ENCODE peak calls at places on chromosomes 16 and 17, in seven cellular contexts. One of them, this sample, is unnamed.

GRCh38 chr17:53996131-53996530 is 173.4 kb downstream of the KIF2B start:
- DNase-seq in cerebellar cortex: no peak
- DNase-seq in left colon: no peak
- DNase-seq in T-helper 17 cell: no peak
- DNase-seq in Calu3: no peak
- DNase-seq in sigmoid colon: no peak
- DNase-seq in stimulated activated CD4-positive, alpha-beta T cell treated with anti-CD3 and anti-CD28 coated beads, Interleukin-2, amount 100 ng/mL, for 48 hours: no peak
- DNase-seq in this sample: no peak

GRCh38 chr16:57781741-57782606 is 20.3 kb downstream of the KIFC3 start:
- DNase-seq in stimulated activated CD4-positive, alpha-beta T cell treated with anti-CD3 and anti-CD28 coated beads, Interleukin-2, amount 100 ng/mL, for 48 hours: no peak
- DNase-seq in sigmoid colon: no peak
- DNase-seq in T-helper 17 cell: no peak
- DNase-seq in Calu3: no peak
- DNase-seq in cerebellar cortex: no peak
- DNase-seq in left colon: no peak
- DNase-seq in this sample: no peak

GRCh38 chr17:72376486-72377345 is 255.9 kb downstream of the SOX9 start:
- DNase-seq in stimulated activated CD4-positive, alpha-beta T cell treated with anti-CD3 and anti-CD28 coated beads, Interleukin-2, amount 100 ng/mL, for 48 hours: no peak
- DNase-seq in T-helper 17 cell: no peak
- DNase-seq in sigmoid colon: no peak
- DNase-seq in cerebellar cortex: no peak
- DNase-seq in left colon: no peak
- DNase-seq in Calu3: no peak
- DNase-seq in this sample: no peak

GRCh38 chr17:65594585-65594940 is 33.1 kb upstream of the AXIN2 start:
- DNase-seq in stimulated activated CD4-positive, alpha-beta T cell treated with anti-CD3 and anti-CD28 coated beads, Interleukin-2, amount 100 ng/mL, for 48 hours: no peak
- DNase-seq in T-helper 17 cell: no peak
- DNase-seq in Calu3: no peak
- DNase-seq in cerebellar cortex: no peak
- DNase-seq in sigmoid colon: no peak
- DNase-seq in left colon: no peak
- DNase-seq in this sample: no peak

GRCh38 chr17:38885044-38885727 is 15.3 kb downstream of the LASP1 start:
- DNase-seq in cerebellar cortex: no peak
- DNase-seq in T-helper 17 cell: no peak
- DNase-seq in stimulated activated CD4-positive, alpha-beta T cell treated with anti-CD3 and anti-CD28 coated beads, Interleukin-2, amount 100 ng/mL, for 48 hours: no peak
- DNase-seq in Calu3: no peak
- DNase-seq in left colon: peak; percentile 71
- DNase-seq in sigmoid colon: no peak
- DNase-seq in this sample: no peak

GRCh38 chr17:61379457-61380216 is 20.0 kb upstream of the TBX2 start:
- DNase-seq in Calu3: no peak
- DNase-seq in stimulated activated CD4-positive, alpha-beta T cell treated with anti-CD3 and anti-CD28 coated beads, Interleukin-2, amount 100 ng/mL, for 48 hours: no peak
- DNase-seq in sigmoid colon: no peak
- DNase-seq in left colon: no peak
- DNase-seq in cerebellar cortex: no peak
- DNase-seq in T-helper 17 cell: no peak
- DNase-seq in this sample: no peak

GRCh38 chr17:12078791-12079190 is 58.1 kb downstream of the MAP2K4 start:
- DNase-seq in sigmoid colon: no peak
- DNase-seq in stimulated activated CD4-positive, alpha-beta T cell treated with anti-CD3 and anti-CD28 coated beads, Interleukin-2, amount 100 ng/mL, for 48 hours: no peak
- DNase-seq in T-helper 17 cell: no peak
- DNase-seq in left colon: no peak
- DNase-seq in Calu3: no peak
- DNase-seq in cerebellar cortex: no peak
- DNase-seq in this sample: no peak

GRCh38 chr16:56879276-56879675 is 14.3 kb downstream of the SLC12A3 start:
- DNase-seq in Calu3: no peak
- DNase-seq in T-helper 17 cell: no peak
- DNase-seq in cerebellar cortex: no peak
- DNase-seq in sigmoid colon: no peak
- DNase-seq in stimulated activated CD4-positive, alpha-beta T cell treated with anti-CD3 and anti-CD28 coated beads, Interleukin-2, amount 100 ng/mL, for 48 hours: no peak
- DNase-seq in left colon: no peak
- DNase-seq in this sample: no peak

GRCh38 chr17:8618825-8619224 is 11.7 kb downstream of the MYH10 start:
- DNase-seq in Calu3: no peak
- DNase-seq in T-helper 17 cell: no peak
- DNase-seq in cerebellar cortex: no peak
- DNase-seq in stimulated activated CD4-positive, alpha-beta T cell treated with anti-CD3 and anti-CD28 coated beads, Interleukin-2, amount 100 ng/mL, for 48 hours: no peak
- DNase-seq in left colon: no peak
- DNase-seq in sigmoid colon: no peak
- DNase-seq in this sample: no peak

GRCh38 chr17:11284811-11285210 is 43.8 kb downstream of the SHISA6 start:
- DNase-seq in stimulated activated CD4-positive, alpha-beta T cell treated with anti-CD3 and anti-CD28 coated beads, Interleukin-2, amount 100 ng/mL, for 48 hours: no peak
- DNase-seq in T-helper 17 cell: no peak
- DNase-seq in left colon: no peak
- DNase-seq in cerebellar cortex: no peak
- DNase-seq in Calu3: no peak
- DNase-seq in sigmoid colon: no peak
- DNase-seq in this sample: no peak

GRCh38 chr16:6016530-6017184 is 919.1 kb upstream of the EEF2KMT start:
- DNase-seq in sigmoid colon: no peak
- DNase-seq in stimulated activated CD4-positive, alpha-beta T cell treated with anti-CD3 and anti-CD28 coated beads, Interleukin-2, amount 100 ng/mL, for 48 hours: no peak
- DNase-seq in T-helper 17 cell: no peak
- DNase-seq in Calu3: peak; percentile 27
- DNase-seq in cerebellar cortex: peak; percentile 80
- DNase-seq in left colon: no peak
- DNase-seq in this sample: no peak

GRCh38 chr17:70081885-70082284 is 6.9 kb downstream of the KCNJ16 start:
- DNase-seq in Calu3: no peak
- DNase-seq in left colon: no peak
- DNase-seq in sigmoid colon: no peak
- DNase-seq in stimulated activated CD4-positive, alpha-beta T cell treated with anti-CD3 and anti-CD28 coated beads, Interleukin-2, amount 100 ng/mL, for 48 hours: no peak
- DNase-seq in T-helper 17 cell: no peak
- DNase-seq in cerebellar cortex: no peak
- DNase-seq in this sample: no peak

GRCh38 chr16:57480127-57480753 is 6.1 kb downstream of the DOK4 start:
- DNase-seq in stimulated activated CD4-positive, alpha-beta T cell treated with anti-CD3 and anti-CD28 coated beads, Interleukin-2, amount 100 ng/mL, for 48 hours: no peak
- DNase-seq in cerebellar cortex: no peak
- DNase-seq in sigmoid colon: peak; percentile 83
- DNase-seq in left colon: peak; percentile 93
- DNase-seq in Calu3: peak; percentile 88
- DNase-seq in T-helper 17 cell: no peak
- DNase-seq in this sample: no peak

GRCh38 chr17:55845385-55845784 is 94.5 kb downstream of the PCTP start:
- DNase-seq in T-helper 17 cell: no peak
- DNase-seq in left colon: peak; percentile 26
- DNase-seq in cerebellar cortex: peak; percentile 5
- DNase-seq in Calu3: no peak
- DNase-seq in stimulated activated CD4-positive, alpha-beta T cell treated with anti-CD3 and anti-CD28 coated beads, Interleukin-2, amount 100 ng/mL, for 48 hours: no peak
- DNase-seq in sigmoid colon: peak; percentile 82
- DNase-seq in this sample: peak; percentile 64

GRCh38 chr16:16830973-16831372 is 452.0 kb downstream of the NPIPA7 start:
- DNase-seq in sigmoid colon: no peak
- DNase-seq in cerebellar cortex: no peak
- DNase-seq in T-helper 17 cell: no peak
- DNase-seq in stimulated activated CD4-positive, alpha-beta T cell treated with anti-CD3 and anti-CD28 coated beads, Interleukin-2, amount 100 ng/mL, for 48 hours: no peak
- DNase-seq in Calu3: no peak
- DNase-seq in left colon: no peak
- DNase-seq in this sample: no peak

GRCh38 chr16:73232555-73233422 is 184.9 kb upstream of the ZFHX3 start:
- DNase-seq in left colon: no peak
- DNase-seq in cerebellar cortex: peak; percentile 15
- DNase-seq in T-helper 17 cell: no peak
- DNase-seq in sigmoid colon: peak; percentile 84
- DNase-seq in stimulated activated CD4-positive, alpha-beta T cell treated with anti-CD3 and anti-CD28 coated beads, Interleukin-2, amount 100 ng/mL, for 48 hours: no peak
- DNase-seq in Calu3: peak; percentile 82
- DNase-seq in this sample: no peak

GRCh38 chr17:27631409-27631755 is 394 bp downstream of the LGALS9 start:
- DNase-seq in T-helper 17 cell: no peak
- DNase-seq in cerebellar cortex: no peak
- DNase-seq in sigmoid colon: no peak
- DNase-seq in Calu3: no peak
- DNase-seq in left colon: no peak
- DNase-seq in stimulated activated CD4-positive, alpha-beta T cell treated with anti-CD3 and anti-CD28 coated beads, Interleukin-2, amount 100 ng/mL, for 48 hours: no peak
- DNase-seq in this sample: no peak

GRCh38 chr16:80462902-80463301 is 77.9 kb upstream of the DYNLRB2 start:
- DNase-seq in cerebellar cortex: no peak
- DNase-seq in left colon: no peak
- DNase-seq in stimulated activated CD4-positive, alpha-beta T cell treated with anti-CD3 and anti-CD28 coated beads, Interleukin-2, amount 100 ng/mL, for 48 hours: no peak
- DNase-seq in Calu3: peak; percentile 6
- DNase-seq in sigmoid colon: no peak
- DNase-seq in T-helper 17 cell: no peak
- DNase-seq in this sample: no peak

GRCh38 chr17:40348136-40348504 is 16.4 kb downstream of the GJD3 start:
- DNase-seq in T-helper 17 cell: no peak
- DNase-seq in sigmoid colon: no peak
- DNase-seq in stimulated activated CD4-positive, alpha-beta T cell treated with anti-CD3 and anti-CD28 coated beads, Interleukin-2, amount 100 ng/mL, for 48 hours: no peak
- DNase-seq in cerebellar cortex: no peak
- DNase-seq in Calu3: no peak
- DNase-seq in left colon: no peak
- DNase-seq in this sample: no peak

GRCh38 chr16:19468300-19468699 is 50.6 kb downstream of the TMC5 start:
- DNase-seq in sigmoid colon: no peak
- DNase-seq in left colon: no peak
- DNase-seq in stimulated activated CD4-positive, alpha-beta T cell treated with anti-CD3 and anti-CD28 coated beads, Interleukin-2, amount 100 ng/mL, for 48 hours: no peak
- DNase-seq in T-helper 17 cell: no peak
- DNase-seq in Calu3: no peak
- DNase-seq in cerebellar cortex: no peak
- DNase-seq in this sample: no peak

GRCh38 chr17:69702078-69702477 is 287.6 kb downstream of the MAP2K6 start:
- DNase-seq in T-helper 17 cell: no peak
- DNase-seq in stimulated activated CD4-positive, alpha-beta T cell treated with anti-CD3 and anti-CD28 coated beads, Interleukin-2, amount 100 ng/mL, for 48 hours: no peak
- DNase-seq in Calu3: no peak
- DNase-seq in sigmoid colon: no peak
- DNase-seq in left colon: no peak
- DNase-seq in cerebellar cortex: no peak
- DNase-seq in this sample: no peak

GRCh38 chr16:73171901-73172619 is 124.1 kb upstream of the ZFHX3 start:
- DNase-seq in Calu3: no peak
- DNase-seq in T-helper 17 cell: no peak
- DNase-seq in cerebellar cortex: no peak
- DNase-seq in stimulated activated CD4-positive, alpha-beta T cell treated with anti-CD3 and anti-CD28 coated beads, Interleukin-2, amount 100 ng/mL, for 48 hours: no peak
- DNase-seq in sigmoid colon: no peak
- DNase-seq in left colon: no peak
- DNase-seq in this sample: no peak

GRCh38 chr17:78620099-78620498 is 42.9 kb upstream of the DNAH17 start:
- DNase-seq in left colon: no peak
- DNase-seq in sigmoid colon: no peak
- DNase-seq in cerebellar cortex: no peak
- DNase-seq in Calu3: no peak
- DNase-seq in stimulated activated CD4-positive, alpha-beta T cell treated with anti-CD3 and anti-CD28 coated beads, Interleukin-2, amount 100 ng/mL, for 48 hours: no peak
- DNase-seq in T-helper 17 cell: no peak
- DNase-seq in this sample: no peak

GRCh38 chr17:72977768-72978417 is 114.6 kb downstream of the SLC39A11 start:
- DNase-seq in sigmoid colon: no peak
- DNase-seq in cerebellar cortex: no peak
- DNase-seq in stimulated activated CD4-positive, alpha-beta T cell treated with anti-CD3 and anti-CD28 coated beads, Interleukin-2, amount 100 ng/mL, for 48 hours: no peak
- DNase-seq in Calu3: peak; percentile 65
- DNase-seq in T-helper 17 cell: no peak
- DNase-seq in left colon: no peak
- DNase-seq in this sample: no peak

GRCh38 chr17:8100763-8101162 is 13.2 kb upstream of the ALOX12B start:
- DNase-seq in cerebellar cortex: no peak
- DNase-seq in T-helper 17 cell: no peak
- DNase-seq in Calu3: no peak
- DNase-seq in sigmoid colon: no peak
- DNase-seq in left colon: no peak
- DNase-seq in stimulated activated CD4-positive, alpha-beta T cell treated with anti-CD3 and anti-CD28 coated beads, Interleukin-2, amount 100 ng/mL, for 48 hours: no peak
- DNase-seq in this sample: no peak

GRCh38 chr16:69397821-69398521 is 12.2 kb upstream of the TERF2 start:
- DNase-seq in cerebellar cortex: peak; percentile 73
- DNase-seq in left colon: no peak
- DNase-seq in stimulated activated CD4-positive, alpha-beta T cell treated with anti-CD3 and anti-CD28 coated beads, Interleukin-2, amount 100 ng/mL, for 48 hours: no peak
- DNase-seq in T-helper 17 cell: no peak
- DNase-seq in sigmoid colon: no peak
- DNase-seq in Calu3: peak; percentile 58
- DNase-seq in this sample: peak; percentile 29

GRCh38 chr16:3175157-3176153 is 12.5 kb upstream of the OR1F1 start:
- DNase-seq in stimulated activated CD4-positive, alpha-beta T cell treated with anti-CD3 and anti-CD28 coated beads, Interleukin-2, amount 100 ng/mL, for 48 hours: peak; percentile 69
- DNase-seq in sigmoid colon: peak; percentile 50
- DNase-seq in Calu3: peak; percentile 65
- DNase-seq in T-helper 17 cell: no peak
- DNase-seq in left colon: no peak
- DNase-seq in cerebellar cortex: peak; percentile 68
- DNase-seq in this sample: peak; percentile 45

GRCh38 chr17:42458497-42459255 is at the start of gene ATP6V0A1:
- DNase-seq in sigmoid colon: peak; percentile 98
- DNase-seq in T-helper 17 cell: peak; percentile 74
- DNase-seq in cerebellar cortex: peak; percentile 95
- DNase-seq in left colon: peak; percentile 93
- DNase-seq in Calu3: peak; percentile 99
- DNase-seq in stimulated activated CD4-positive, alpha-beta T cell treated with anti-CD3 and anti-CD28 coated beads, Interleukin-2, amount 100 ng/mL, for 48 hours: peak; percentile 92
- DNase-seq in this sample: peak; percentile 89

GRCh38 chr17:66422181-66422580 is 119.8 kb downstream of the PRKCA start:
- DNase-seq in cerebellar cortex: no peak
- DNase-seq in sigmoid colon: no peak
- DNase-seq in left colon: no peak
- DNase-seq in stimulated activated CD4-positive, alpha-beta T cell treated with anti-CD3 and anti-CD28 coated beads, Interleukin-2, amount 100 ng/mL, for 48 hours: no peak
- DNase-seq in Calu3: no peak
- DNase-seq in T-helper 17 cell: no peak
- DNase-seq in this sample: no peak

This sample was measured in neural crest cell.